ENCODE peak calls at places on chromosomes 3 and 15, in eight cellular contexts. W, M, A, B, F, Z, Q and T are unnamed samples. For H3K4me1, the result is how much of the 10 kb centered on the place peaks cover.

GRCh38 chr3:153614563-153614962 is 452.5 kb downstream of the RAP2B start:
- DNase-seq in W (peak), M (no peak), A (no peak), B (no peak), F (no peak), Z (no peak), Q (no peak), T (no peak)

GRCh38 chr3:109228391-109229080 is 87.8 kb downstream of the DPPA2 start:
- DNase-seq in W (no peak), M (no peak), A (no peak), B (no peak), F (no peak), Z (no peak), Q (no peak), T (no peak)

GRCh38 chr3:47964740-47965139 is 51.5 kb downstream of the MAP4 start:
- DNase-seq in W (no peak), M (no peak), A (no peak), B (no peak), F (no peak), Z (no peak), Q (no peak), T (no peak)

GRCh38 chr15:56205061-56205876 is 38.4 kb downstream of the RFX7 start:
- DNase-seq in W (peak), M (no peak), A (no peak), B (no peak), F (no peak), Z (no peak), Q (no peak), T (no peak)

GRCh38 chr3:141000027-141000663 is 51.0 kb upstream of the SPSB4 start:
- DNase-seq in W (peak), M (peak), A (peak), B (peak), F (peak), Z (peak), Q (peak), T (peak)

GRCh38 chr15:69045810-69046209 is 31.3 kb downstream of the NOX5 start:
- DNase-seq in W (peak), M (no peak), A (no peak), B (peak), F (no peak), Z (peak), Q (no peak), T (no peak)

GRCh38 chr15:73624530-73624929 is 8.7 kb downstream of the NPTN start:
- DNase-seq in W (no peak), M (no peak), A (no peak), B (no peak), F (no peak), Z (no peak), Q (no peak), T (no peak)

GRCh38 chr3:169342652-169343051 is 320.9 kb downstream of the MECOM start:
- DNase-seq in W (no peak), M (no peak), A (no peak), B (no peak), F (no peak), Z (no peak), Q (no peak), T (no peak)

GRCh38 chr3:123587399-123587798 is 2.5 kb upstream of the HACD2 start:
- DNase-seq in W (no peak), M (no peak), A (no peak), B (no peak), F (no peak), Z (no peak), Q (no peak), T (no peak)

GRCh38 chr3:185470323-185470722 is 28.5 kb downstream of the TMEM41A start:
- DNase-seq in W (no peak), M (no peak), A (no peak), B (no peak), F (no peak), Z (no peak), Q (no peak), T (peak)

GRCh38 chr3:191328963-191329653 is at the start of gene CCDC50:
- DNase-seq in W (peak), M (peak), A (peak), B (peak), F (peak), Z (peak), Q (peak), T (peak)

GRCh38 chr3:62332771-62333381 is 40.5 kb downstream of the FEZF2 start:
- DNase-seq in W (peak), M (no peak), A (no peak), B (peak), F (no peak), Z (peak), Q (no peak), T (no peak)

GRCh38 chr3:5010706-5011554 is 31.7 kb downstream of the BHLHE40 start:
- DNase-seq in W (no peak), M (peak), A (no peak), B (no peak), F (no peak), Z (no peak), Q (no peak), T (no peak)

GRCh38 chr3:50617096-50617791 is at the start of gene MAPKAPK3:
- DNase-seq in W (no peak), M (peak), A (no peak), B (peak), F (peak), Z (peak), Q (no peak), T (no peak)

GRCh38 chr15:62417444-62417843 is 252.4 kb upstream of the C2CD4B start:
- DNase-seq in W (no peak), M (no peak), A (no peak), B (no peak), F (no peak), Z (no peak), Q (no peak), T (no peak)

GRCh38 chr15:73233623-73234022 is 135.1 kb downstream of the HCN4 start:
- DNase-seq in W (no peak), M (no peak), A (no peak), B (no peak), F (no peak), Z (no peak), Q (no peak), T (no peak)

GRCh38 chr3:117557469-117557868 is 847.9 kb downstream of the TUSC7 start:
- DNase-seq in W (no peak), M (no peak), A (no peak), B (no peak), F (no peak), Z (no peak), Q (no peak), T (no peak)

GRCh38 chr3:45479627-45480026 is 91.3 kb downstream of the LARS2 start:
- DNase-seq in W (peak), M (no peak), A (no peak), B (no peak), F (no peak), Z (peak), Q (no peak), T (no peak)

GRCh38 chr3:129277829-129278271 is 820 bp upstream of the HMCES start:
- DNase-seq in W (no peak), M (no peak), A (peak), B (peak), F (no peak), Z (peak), Q (no peak), T (no peak)

GRCh38 chr15:32838338-32838737 is 120.5 kb downstream of the GREM1 start:
- DNase-seq in W (no peak), M (no peak), A (no peak), B (no peak), F (no peak), Z (no peak), Q (no peak), T (no peak)

GRCh38 chr15:101641134-101641764 is 10.9 kb downstream of the TM2D3 start:
- DNase-seq in W (peak), M (peak), A (peak), B (peak), F (peak), Z (peak), Q (peak), T (peak)

GRCh38 chr3:25455316-25456232 is 27.5 kb downstream of the RARB start:
- DNase-seq in W (no peak), M (peak), A (no peak), B (no peak), F (no peak), Z (no peak), Q (no peak), T (no peak)

DNA sequence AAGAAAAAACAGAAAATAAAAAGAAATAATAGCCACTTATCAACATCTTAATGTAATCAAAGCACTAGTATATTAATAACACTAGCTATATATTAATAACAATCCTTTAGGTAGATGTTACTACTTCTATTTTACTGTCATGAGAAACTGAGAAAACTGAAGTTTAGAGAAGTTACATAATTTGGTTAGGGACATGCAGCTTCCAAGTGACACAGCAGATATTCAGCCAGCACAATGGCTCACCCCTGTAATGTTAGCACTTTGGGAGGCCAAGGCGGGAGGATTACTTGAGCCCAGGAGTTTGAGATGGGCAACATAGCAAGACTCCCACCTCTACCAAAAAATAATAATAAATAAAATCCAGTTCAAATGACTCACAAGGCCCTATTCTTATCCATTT is 1.9 kb upstream of the UBR1 start:
- DNase-seq in W (no peak), M (no peak), A (no peak), B (no peak), F (no peak), Z (no peak), Q (no peak), T (no peak)
- H3K27ac ChIP-seq in W (no peak), M (no peak), A (no peak), B (no peak), F (no peak), Z (no peak), Q (no peak), T (no peak)

GRCh38 chr15:63918901-63919348 is 85.2 kb upstream of the HERC1 start:
- DNase-seq in W (no peak), M (no peak), A (no peak), B (no peak), F (no peak), Z (no peak), Q (no peak), T (no peak)

GRCh38 chr15:63922551-63923315 is 89.0 kb upstream of the HERC1 start:
- DNase-seq in W (no peak), M (no peak), A (no peak), B (no peak), F (no peak), Z (no peak), Q (no peak), T (no peak)

GRCh38 chr15:63917588-63918316 is 84.0 kb upstream of the HERC1 start:
- DNase-seq in W (no peak), M (no peak), A (no peak), B (peak), F (no peak), Z (no peak), Q (no peak), T (no peak)

GRCh38 chr15:63918317-63918672 is 84.5 kb upstream of the HERC1 start:
- DNase-seq in W (peak), M (no peak), A (no peak), B (no peak), F (no peak), Z (no peak), Q (no peak), T (no peak)

DNA sequence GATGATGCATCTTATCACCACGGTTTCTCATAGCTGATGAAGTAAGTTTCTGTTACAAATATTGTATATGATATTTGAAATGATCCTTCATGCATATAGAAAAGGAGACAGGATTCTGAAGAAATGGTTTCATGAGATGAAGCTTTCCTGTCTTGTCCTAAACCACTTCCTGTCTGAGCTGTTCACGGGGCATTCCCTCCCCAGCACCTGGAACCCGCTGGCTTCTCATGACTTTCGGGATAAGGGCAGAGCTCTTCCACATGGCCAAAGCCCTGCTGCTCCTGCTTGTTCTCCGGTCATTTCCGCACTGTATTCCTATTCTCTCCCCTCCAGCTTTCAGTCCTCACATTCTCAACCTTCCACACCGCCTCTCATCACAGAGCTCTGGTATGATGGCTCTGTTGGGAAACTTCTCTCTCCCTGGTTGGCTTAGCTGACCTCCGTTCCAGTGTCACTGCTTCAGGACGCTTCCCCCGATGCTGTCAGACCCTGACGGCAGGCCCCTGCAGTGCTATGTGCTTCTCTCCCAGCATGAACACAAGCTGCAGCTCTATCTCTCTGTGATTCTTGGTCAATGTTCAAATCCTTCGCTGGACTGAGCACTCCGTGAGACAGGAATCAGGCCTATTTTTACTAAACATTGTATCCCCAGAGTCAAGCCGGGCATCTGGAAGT is 86.9 kb upstream of the HERC1 start:
- DNase-seq in W (no peak), M (no peak), A (no peak), B (no peak), F (no peak), Z (no peak), Q (no peak), T (no peak)
- H3K4me1 ChIP-seq in W (under half), M (under half), A (under half), B (under half), F (under half), Z (under half), Q (under half), T (under half)

DNA sequence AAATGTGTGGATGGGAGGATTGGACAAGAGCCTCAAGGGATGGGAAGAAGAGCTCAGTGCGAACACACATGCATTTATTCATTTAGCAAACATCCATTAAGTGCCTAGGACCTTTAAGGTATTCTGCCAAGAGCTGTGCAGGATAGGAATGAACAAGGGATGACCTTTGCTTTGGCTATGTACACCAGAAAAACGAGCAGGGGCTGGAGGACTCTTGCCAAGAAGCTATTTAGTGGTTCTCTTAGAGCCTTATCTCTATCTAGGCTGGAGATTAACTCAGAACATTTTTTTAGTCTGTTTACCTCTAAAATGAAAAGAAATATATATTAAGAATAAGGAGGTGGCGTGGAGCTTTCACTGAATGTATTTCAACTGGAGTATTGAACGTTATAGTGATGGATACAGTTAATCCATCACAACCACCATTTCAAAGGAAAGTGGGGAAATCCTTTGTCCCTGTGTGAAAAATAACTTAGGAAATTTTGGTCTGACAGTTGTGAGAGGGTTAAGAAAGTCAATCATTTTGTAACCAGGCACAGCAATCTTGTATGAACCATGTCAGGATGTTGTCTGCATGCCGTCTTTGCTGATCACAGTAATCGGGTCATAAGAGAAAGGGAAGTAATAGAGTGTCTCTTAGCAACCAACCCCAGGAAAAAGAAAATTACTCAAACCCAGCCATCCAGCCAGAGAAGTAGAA is 279.0 kb downstream of the LPP start:
- DNase-seq in W (no peak), M (no peak), A (peak), B (peak), F (no peak), Z (peak), Q (no peak), T (no peak)
- H3K4me3 ChIP-seq in W (no peak), M (no peak), A (no peak), B (no peak), F (no peak), Z (no peak), Q (no peak), T (no peak)

DNA sequence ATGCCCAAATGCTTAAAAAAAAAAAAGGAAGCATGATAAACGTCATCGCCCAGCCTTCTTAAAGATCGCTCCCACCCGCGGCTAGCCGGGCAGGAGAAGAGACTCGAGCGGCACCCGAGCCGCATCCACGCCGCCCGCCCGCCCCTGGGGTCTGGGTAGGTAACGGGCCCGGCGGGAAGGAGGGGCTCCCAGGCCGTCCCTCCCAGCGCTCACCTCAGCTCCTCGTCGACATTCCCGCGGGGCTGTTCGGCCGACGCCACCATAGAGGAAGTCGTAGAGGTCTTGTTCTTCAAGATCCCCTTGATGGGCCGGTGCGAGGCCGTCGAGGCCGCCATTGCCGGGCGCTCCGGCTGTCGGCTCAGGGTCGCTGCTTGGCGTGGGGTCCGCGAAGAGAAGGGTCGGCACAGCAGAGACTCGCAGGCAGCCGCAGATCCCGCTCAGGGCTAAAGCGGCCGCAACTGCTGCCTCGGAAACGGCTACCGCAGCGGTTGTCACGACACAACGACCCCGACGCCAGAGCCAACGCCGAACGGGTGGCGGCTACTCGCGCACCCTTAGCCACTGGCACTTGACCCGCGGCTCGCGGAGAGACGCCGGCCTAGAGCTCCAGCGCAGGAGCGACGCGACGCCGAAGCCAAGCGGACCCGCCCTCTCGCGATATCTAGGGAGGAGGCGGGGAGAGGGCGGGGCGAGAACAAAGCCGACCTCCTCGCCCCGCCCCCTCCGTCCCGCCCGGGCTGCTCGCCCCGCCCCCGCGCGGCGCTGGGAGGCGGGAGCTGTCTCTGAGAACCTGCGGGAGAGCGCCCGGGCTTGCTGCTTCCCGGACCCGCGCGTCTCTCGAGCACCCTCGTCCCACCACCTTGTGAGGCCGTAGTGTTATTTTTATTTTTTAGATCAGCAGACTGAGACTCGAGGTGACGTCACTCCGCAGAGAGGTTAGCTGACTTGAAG is at the start of gene PPP1R2:
- DNase-seq in W (peak), M (peak), A (peak), B (peak), F (peak), Z (peak), Q (peak), T (peak)
- H3K27ac ChIP-seq in W (peak), M (peak), A (peak), B (peak), F (peak), Z (peak), Q (peak), T (no peak)

GRCh38 chr15:67829647-67830504 is 4.6 kb downstream of the SKOR1 start:
- DNase-seq in W (no peak), M (peak), A (no peak), B (no peak), F (no peak), Z (no peak), Q (no peak), T (no peak)

GRCh38 chr15:67827561-67828378 is 2.5 kb downstream of the SKOR1 start:
- DNase-seq in W (no peak), M (no peak), A (no peak), B (no peak), F (no peak), Z (no peak), Q (no peak), T (no peak)

GRCh38 chr15:67828969-67829646 is 3.8 kb downstream of the SKOR1 start:
- DNase-seq in W (no peak), M (peak), A (no peak), B (no peak), F (no peak), Z (no peak), Q (no peak), T (no peak)

GRCh38 chr15:67826717-67827560 is 1.6 kb downstream of the SKOR1 start:
- DNase-seq in W (no peak), M (no peak), A (no peak), B (no peak), F (no peak), Z (no peak), Q (no peak), T (no peak)

GRCh38 chr15:67828379-67828968 is 3.2 kb downstream of the SKOR1 start:
- DNase-seq in W (no peak), M (no peak), A (no peak), B (no peak), F (no peak), Z (no peak), Q (no peak), T (no peak)
- H3K4me1 ChIP-seq in W (under half), M (half or more), A (under half), B (under half), F (half or more), Z (half or more), Q (under half), T (under half)

GRCh38 chr15:43519207-43519606 is 1.8 kb downstream of the MAP1A start:
- DNase-seq in W (no peak), M (no peak), A (no peak), B (no peak), F (no peak), Z (no peak), Q (no peak), T (no peak)
- H3K4me3 ChIP-seq in W (no peak), M (no peak), A (no peak), B (no peak), F (no peak), Z (no peak), Q (no peak), T (no peak)